ENCODE peak calls at places on chromosomes 6 and 20, in nine cellular contexts. U is left cardiac atrium; I is activated CD4-positive, alpha-beta T cell treated with anti-CD3 and anti-CD28 coated beads, Interleukin-2, amount 10 ng/mL, durations not matched to agents 7 days and 5 days; V is substantia nigra; J is GM10248; X is stromal cell of bone marrow; R is NCI-H1092 treated with DMSO at 0.1 percent for 48 hours; B is activated CD8-positive, alpha-beta memory T cell treated with anti-CD3 and anti-CD28 coated beads for 24 hours; Z is hepatocyte. O is an unnamed sample.
A peak's percentile ranks its signal among the peaks of the same experiment; 100 is the strongest.

GRCh38 chr6:9140861-9141534 is 705.7 kb upstream of the SLC35B3 start:
- DNase-seq in U (no peak), I (no peak), V (no peak), J (no peak), X (peak; percentile 43), R (peak; percentile 86), B (no peak), Z (peak; percentile 6), O (no peak)

GRCh38 chr6:112086744-112087135 is 542 bp downstream of the TUBE1 start:
- DNase-seq in U (no peak), I (no peak), V (no peak), J (peak; percentile 32), X (peak; percentile 31), R (peak; percentile 48), B (no peak), Z (peak; percentile 46), O (no peak)

GRCh38 chr6:48613221-48613949 is 502.4 kb upstream of the PTCHD4 start:
- DNase-seq in U (no peak), I (no peak), V (no peak), J (no peak), X (no peak), R (no peak), B (no peak), Z (no peak), O (no peak)

GRCh38 chr6:84575264-84575663 is 189.1 kb downstream of the TBX18 start:
- DNase-seq in U (no peak), I (no peak), V (no peak), J (no peak), X (no peak), R (no peak), B (no peak), Z (no peak), O (no peak)

GRCh38 chr6:139839506-139840156 is 465.2 kb upstream of the CITED2 start:
- DNase-seq in U (peak; percentile 33), I (no peak), V (no peak), J (no peak), X (no peak), R (no peak), B (no peak), Z (no peak), O (peak; percentile 83)

GRCh38 chr6:43676962-43677606 is 10.5 kb downstream of the MRPS18A start:
- DNase-seq in U (no peak), I (no peak), V (no peak), J (no peak), X (no peak), R (no peak), B (no peak), Z (no peak), O (no peak)

GRCh38 chr6:77511860-77512259 is 48.6 kb upstream of the HTR1B start:
- DNase-seq in U (no peak), I (no peak), V (no peak), J (no peak), X (no peak), R (no peak), B (no peak), Z (no peak), O (no peak)

GRCh38 chr6:112037783-112038216 is 16.1 kb upstream of the CCN6 start:
- DNase-seq in U (peak; percentile 76), I (no peak), V (no peak), J (no peak), X (peak; percentile 97), R (no peak), B (no peak), Z (peak; percentile 30), O (peak; percentile 92)

GRCh38 chr6:38427492-38428210 is 212.1 kb downstream of the BTBD9 start:
- DNase-seq in U (no peak), I (no peak), V (no peak), J (peak; percentile 57), X (no peak), R (no peak), B (no peak), Z (no peak), O (no peak)

GRCh38 chr6:149468179-149468578 is 16.6 kb downstream of the ZC3H12D start:
- DNase-seq in U (no peak), I (no peak), V (no peak), J (no peak), X (no peak), R (no peak), B (no peak), Z (no peak), O (no peak)

GRCh38 chr6:36576573-36576972 is 17.6 kb upstream of the SRSF3 start:
- DNase-seq in U (no peak), I (no peak), V (no peak), J (no peak), X (no peak), R (no peak), B (no peak), Z (no peak), O (no peak)

GRCh38 chr20:46951840-46952497 is 57.3 kb downstream of the EYA2 start:
- DNase-seq in U (no peak), I (no peak), V (no peak), J (no peak), X (no peak), R (no peak), B (no peak), Z (no peak), O (no peak)

GRCh38 chr6:97524846-97525245 is 241.8 kb upstream of the MMS22L start:
- DNase-seq in U (no peak), I (no peak), V (peak; percentile 12), J (no peak), X (no peak), R (peak; percentile 6), B (no peak), Z (no peak), O (no peak)

GRCh38 chr20:48064929-48065328 is 279.6 kb upstream of the SULF2 start:
- DNase-seq in U (no peak), I (no peak), V (no peak), J (no peak), X (peak; percentile 24), R (no peak), B (no peak), Z (no peak), O (no peak)

GRCh38 chr20:25321262-25321831 is 69.3 kb downstream of the ABHD12 start:
- DNase-seq in U (no peak), I (no peak), V (no peak), J (no peak), X (no peak), R (no peak), B (peak; percentile 49), Z (no peak), O (no peak)

GRCh38 chr6:39829331-39829730 is 37.2 kb downstream of the DAAM2 start:
- DNase-seq in U (no peak), I (no peak), V (no peak), J (no peak), X (no peak), R (no peak), B (no peak), Z (no peak), O (no peak)

GRCh38 chr6:155080876-155081845 is 86.0 kb downstream of the TIAM2 start:
- DNase-seq in U (no peak), I (no peak), V (no peak), J (no peak), X (no peak), R (no peak), B (no peak), Z (no peak), O (no peak)

GRCh38 chr6:105835373-105835772 is 250.8 kb upstream of the PRDM1 start:
- DNase-seq in U (no peak), I (no peak), V (no peak), J (no peak), X (no peak), R (no peak), B (no peak), Z (peak; percentile 42), O (no peak)

GRCh38 chr20:13200767-13201500 is 20.1 kb upstream of the ISM1 start:
- DNase-seq in U (no peak), I (no peak), V (no peak), J (no peak), X (no peak), R (peak; percentile 95), B (no peak), Z (no peak), O (no peak)

O was measured in aorta.